ENCODE peak calls at places on chromosomes 5 and 9, in eight cellular contexts. E, O, Y, H, P, U, R and B are unnamed samples.

GRCh38 chr5:151110122-151110681 is 29.4 kb upstream of the TNIP1 start:
- DNase-seq in E (no peak), O (no peak), Y (no peak), H (no peak), P (no peak), U (no peak), R (no peak), B (no peak)

GRCh38 chr9:110755179-110755578 is 86.6 kb downstream of the MUSK start:
- DNase-seq in E (no peak), O (no peak), Y (no peak), H (no peak), P (no peak), U (no peak), R (no peak), B (no peak)

GRCh38 chr5:150511641-150512367 is 3.9 kb downstream of the NDST1 start:
- DNase-seq in E (no peak), O (no peak), Y (no peak), H (peak), P (no peak), U (peak), R (peak), B (no peak)

GRCh38 chr5:5523066-5523505 is 100.6 kb downstream of the ICE1 start:
- DNase-seq in E (no peak), O (no peak), Y (no peak), H (peak), P (no peak), U (no peak), R (no peak), B (no peak)

GRCh38 chr9:126705767-126706697 is 92.3 kb downstream of the LMX1B start:
- DNase-seq in E (no peak), O (peak), Y (no peak), H (peak), P (peak), U (peak), R (peak), B (no peak)

GRCh38 chr9:114735732-114736131 is 53.7 kb upstream of the TEX48 start:
- DNase-seq in E (no peak), O (no peak), Y (no peak), H (no peak), P (no peak), U (no peak), R (no peak), B (no peak)

GRCh38 chr9:99445377-99445891 is 223.4 kb downstream of the SEC61B start:
- DNase-seq in E (no peak), O (no peak), Y (no peak), H (no peak), P (no peak), U (peak), R (no peak), B (peak)

GRCh38 chr9:72667181-72667580 is 145.8 kb downstream of the TMC1 start:
- DNase-seq in E (no peak), O (no peak), Y (no peak), H (no peak), P (no peak), U (no peak), R (no peak), B (no peak)

GRCh38 chr5:144433140-144433822 is 262.6 kb downstream of the KCTD16 start:
- DNase-seq in E (no peak), O (no peak), Y (no peak), H (no peak), P (no peak), U (no peak), R (no peak), B (no peak)

GRCh38 chr5:134086943-134087305 is 27.6 kb upstream of the TCF7 start:
- DNase-seq in E (no peak), O (no peak), Y (no peak), H (no peak), P (no peak), U (no peak), R (no peak), B (no peak)

GRCh38 chr5:112034614-112035013 is 277.6 kb upstream of the NREP start:
- DNase-seq in E (no peak), O (no peak), Y (no peak), H (no peak), P (no peak), U (no peak), R (no peak), B (no peak)

GRCh38 chr5:140114341-140115185 is 654 bp downstream of the PURA start:
- DNase-seq in E (peak), O (peak), Y (peak), H (peak), P (peak), U (peak), R (peak), B (no peak)

GRCh38 chr9:78296208-78296892 is 575 bp upstream of the PSAT1 start:
- DNase-seq in E (no peak), O (peak), Y (no peak), H (peak), P (peak), U (peak), R (peak), B (no peak)

GRCh38 chr5:173963867-173964429 is 25.0 kb upstream of the C5orf47 start:
- DNase-seq in E (no peak), O (no peak), Y (no peak), H (peak), P (no peak), U (peak), R (peak), B (no peak)

GRCh38 chr5:54722846-54723433 is 205.4 kb downstream of the SNX18 start:
- DNase-seq in E (no peak), O (no peak), Y (no peak), H (no peak), P (no peak), U (no peak), R (no peak), B (no peak)

GRCh38 chr5:61051267-61051666 is 106.3 kb downstream of the NDUFAF2 start:
- DNase-seq in E (no peak), O (no peak), Y (no peak), H (no peak), P (no peak), U (no peak), R (no peak), B (no peak)

GRCh38 chr5:157383151-157383810 is 76.7 kb upstream of the NIPAL4 start:
- DNase-seq in E (no peak), O (no peak), Y (no peak), H (no peak), P (no peak), U (no peak), R (no peak), B (no peak)

GRCh38 chr5:73311291-73312110 is 137.1 kb downstream of the FOXD1 start:
- DNase-seq in E (peak), O (no peak), Y (no peak), H (peak), P (peak), U (peak), R (no peak), B (peak)